ENCODE peak calls at places on chromosomes 16 and 17, in ten cellular contexts. W is non-pigmented ciliary epithelial cell; V is NCI-H510A; R is stimulated activated CD4-positive, alpha-beta T cell treated with anti-CD3 and anti-CD28 coated beads, Interleukin-4, amount 100 ng/mL, for 1 hour; K is AG09319; S is NAMALWA; T is SK-N-SH; L is neural crest cell; O is lung microvascular endothelial cell; P is fibroblast of the conjunctiva. U is an unnamed sample.

GRCh38 chr17:80187493-80187892 is 17.7 kb downstream of the CARD14 start:
- DNase-seq in S (no peak), W (no peak), T (no peak), R (no peak), L (no peak), V (no peak), K (peak), P (no peak), O (peak), U (no peak)

GRCh38 chr17:1643293-1643998 is 2.1 kb downstream of the SCARF1 start:
- DNase-seq in W (no peak), K (no peak), P (no peak), V (peak), L (no peak), S (peak), T (peak), O (peak), R (peak), U (no peak)

GRCh38 chr17:19021622-19022083 is 17.1 kb upstream of the FAM83G start:
- DNase-seq in S (peak), V (no peak), W (no peak), O (peak), T (no peak), R (peak), P (no peak), K (no peak), L (no peak), U (no peak)

GRCh38 chr17:8192070-8192815 is 2.3 kb upstream of the BORCS6 start:
- DNase-seq in O (peak), R (peak), K (no peak), S (peak), T (peak), V (peak), P (peak), W (no peak), L (peak), U (peak)

GRCh38 chr17:16491703-16492612 is at the start of gene LRRC75A:
- DNase-seq in W (no peak), R (peak), S (no peak), V (no peak), T (peak), P (no peak), K (no peak), O (peak), L (peak), U (peak)

GRCh38 chr17:2237521-2237921 is 66.1 kb downstream of the SMG6 start:
- DNase-seq in S (no peak), T (no peak), W (no peak), O (peak), V (no peak), L (no peak), P (no peak), R (no peak), K (no peak), U (no peak)

GRCh38 chr16:3003582-3004270 is 9.0 kb upstream of the CLDN9 start:
- DNase-seq in O (peak), S (peak), L (peak), V (peak), R (peak), T (peak), P (peak), K (peak), W (peak), U (peak)

GRCh38 chr16:23448392-23448791 is 4.6 kb downstream of the COG7 start:
- DNase-seq in S (no peak), V (no peak), P (no peak), L (no peak), K (no peak), W (peak), R (no peak), T (no peak), O (peak), U (no peak)

GRCh38 chr16:2015117-2015946 is 4.3 kb upstream of the NPW start:
- DNase-seq in L (no peak), V (no peak), W (no peak), T (no peak), P (peak), R (no peak), O (no peak), S (no peak), K (no peak), U (no peak)

GRCh38 chr17:82528484-82529265 is 9.1 kb downstream of the FOXK2 start:
- DNase-seq in W (no peak), L (no peak), V (peak), R (no peak), O (peak), T (peak), K (no peak), S (no peak), P (peak), U (peak)

GRCh38 chr17:82414548-82415281 is 3.4 kb upstream of the HEXD start:
- DNase-seq in R (peak), W (no peak), V (peak), K (peak), L (peak), T (peak), O (peak), S (peak), P (peak), U (no peak)

GRCh38 chr17:17232303-17232621 is 4.7 kb downstream of the FLCN start:
- DNase-seq in T (no peak), R (no peak), P (no peak), V (no peak), S (no peak), K (no peak), L (no peak), W (no peak), O (no peak), U (no peak)

GRCh38 chr17:32523827-32524552 is 37.2 kb downstream of the CDK5R1 start:
- DNase-seq in V (no peak), K (no peak), P (no peak), S (peak), T (no peak), L (no peak), R (no peak), W (no peak), O (no peak), U (no peak)

GRCh38 chr17:45289316-45290268 is 27.2 kb downstream of the MAP3K14 start:
- DNase-seq in S (no peak), L (no peak), O (no peak), P (no peak), K (no peak), W (no peak), V (no peak), R (no peak), T (no peak), U (no peak)

GRCh38 chr16:1428511-1428910 is 2.4 kb upstream of the PERCC1 start:
- DNase-seq in L (no peak), P (no peak), W (no peak), V (no peak), S (peak), T (no peak), K (no peak), R (peak), O (peak), U (no peak)

GRCh38 chr16:70476272-70477020 is 22.1 kb downstream of the FCSK start:
- DNase-seq in L (no peak), V (no peak), R (peak), P (no peak), S (no peak), W (peak), K (no peak), O (peak), T (peak), U (no peak)

GRCh38 chr17:50363217-50364060 is 9.5 kb downstream of the MRPL27 start:
- DNase-seq in V (no peak), K (no peak), T (peak), L (peak), R (no peak), O (no peak), W (peak), S (no peak), P (no peak), U (no peak)

GRCh38 chr16:8849411-8850011 is 19.3 kb downstream of the CARHSP1 start:
- DNase-seq in R (no peak), T (peak), L (no peak), P (no peak), K (no peak), W (no peak), S (no peak), O (peak), V (no peak), U (no peak)

GRCh38 chr16:4611337-4612023 is 3.2 kb downstream of the UBALD1 start:
- DNase-seq in K (no peak), O (no peak), R (no peak), T (peak), P (no peak), S (no peak), V (no peak), W (no peak), L (no peak), U (no peak)

GRCh38 chr16:88706965-88707871 is 915 bp downstream of the CTU2 start:
- DNase-seq in P (no peak), T (no peak), V (no peak), L (no peak), R (no peak), K (no peak), S (peak), O (no peak), W (no peak), U (no peak)

GRCh38 chr17:58710948-58711552 is 18.6 kb downstream of the RAD51C start:
- DNase-seq in S (peak), O (peak), V (peak), P (peak), R (peak), L (peak), W (no peak), T (peak), K (peak), U (no peak)

U was measured in SHP77 treated with DMSO at 0.1 percent for 48 hours.